ENCODE peak calls at places on chromosomes 4 and X, in four cellular contexts. P is heart left ventricle; A is retina; N is activated naive CD4-positive, alpha-beta T cell. I is an unnamed sample.
A peak's percentile ranks its signal among the peaks of the same experiment; 100 is the strongest.

GRCh38 chrX:45769919-45770582 is 569.4 kb upstream of the DIPK2B start:
- DNase-seq in A (no peak), N (no peak), P (peak; percentile 73), I (peak; percentile 79)

GRCh38 chr4:121554377-121554776 is 142.4 kb downstream of the ANXA5 start:
- DNase-seq in N (no peak), A (no peak), P (no peak), I (no peak)

GRCh38 chrX:133670394-133670793 is 255.1 kb upstream of the GPC4 start:
- DNase-seq in P (no peak), N (no peak), A (peak; percentile 48), I (no peak)

GRCh38 chr4:184039963-184040383 is 134.9 kb downstream of the STOX2 start:
- DNase-seq in A (peak; percentile 78), N (no peak), P (peak; percentile 64), I (no peak)

GRCh38 chrX:47311857-47312774 is 58.3 kb upstream of the ZNF157 start:
- DNase-seq in P (no peak), A (peak; percentile 48), N (no peak), I (no peak)

GRCh38 chr4:85084371-85085170 is 118.1 kb upstream of the WDFY3 start:
- DNase-seq in N (no peak), A (peak; percentile 33), P (no peak), I (no peak)

GRCh38 chr4:162869157-162869556 is 297.5 kb downstream of the NAF1 start:
- DNase-seq in A (no peak), N (no peak), P (no peak), I (no peak)

GRCh38 chrX:334971-335757 is 16.6 kb upstream of the GTPBP6 start:
- DNase-seq in A (no peak), N (no peak), P (peak; percentile 47), I (no peak)

GRCh38 chrX:68671221-68671620 is 23.8 kb downstream of the STARD8 start:
- DNase-seq in A (no peak), N (no peak), P (no peak), I (no peak)

GRCh38 chrX:107632291-107632690 is 4.0 kb downstream of the PRPS1 start:
- DNase-seq in N (no peak), A (no peak), P (no peak), I (no peak)

GRCh38 chrX:49260221-49260985 is 4.1 kb downstream of the FOXP3 start:
- DNase-seq in P (no peak), A (no peak), N (no peak), I (no peak)

GRCh38 chrX:110346681-110347080 is 12.0 kb upstream of the RTL9 start:
- DNase-seq in A (no peak), P (peak; percentile 30), N (no peak), I (no peak)

GRCh38 chr4:123390846-123391456 is 5.6 kb upstream of the SPRY1 start:
- DNase-seq in N (no peak), P (no peak), A (no peak), I (no peak)

GRCh38 chr4:173257732-173258717 is 76.1 kb downstream of the HMGB2 start:
- DNase-seq in N (no peak), A (peak; percentile 65), P (peak; percentile 65), I (peak; percentile 28)

GRCh38 chrX:130282151-130282550 is 13.5 kb upstream of the ZNF280C start:
- DNase-seq in P (no peak), N (no peak), A (no peak), I (no peak)

GRCh38 chr4:98688416-98689290 is 30.2 kb upstream of the TSPAN5 start:
- DNase-seq in P (no peak), N (no peak), A (no peak), I (no peak)

GRCh38 chr4:121156822-121157769 is 7.0 kb downstream of the TNIP3 start:
- DNase-seq in N (no peak), A (peak; percentile 85), P (no peak), I (no peak)

I was measured in breast epithelium.